ENCODE peak calls at places on chromosome 11, in eight cellular contexts. T is lower lobe of right lung, W is IMR-90, M is K562, A is T-cell, E is GM23338, H is gastroesophageal sphincter, S is upper lobe of left lung. X is an unnamed sample.

GRCh38 chr11:48168815-48169214 is 47.8 kb upstream of the OR4B1 start:
- ATAC-seq in S (no peak), M (no peak), A (no peak), W (no peak), E (no peak), T (no peak), H (no peak), X (no peak)

GRCh38 chr11:104462346-104462745 is 298.4 kb upstream of the PDGFD start:
- ATAC-seq in A (no peak), T (no peak), E (no peak), M (no peak), W (peak; percentile 74), H (no peak), S (no peak), X (no peak)

GRCh38 chr11:113840932-113841664 is 34.3 kb downstream of the USP28 start:
- ATAC-seq in H (no peak), M (no peak), S (no peak), T (no peak), A (no peak), W (no peak), E (no peak), X (no peak)

GRCh38 chr11:19436932-19437331 is 196.2 kb upstream of the E2F8 start:
- ATAC-seq in H (no peak), T (no peak), W (no peak), A (no peak), E (no peak), S (no peak), M (no peak), X (no peak)

GRCh38 chr11:29527391-29527936 is 489.4 kb downstream of the KCNA4 start:
- ATAC-seq in A (no peak), S (peak; percentile 49), E (no peak), M (no peak), T (peak; percentile 90), W (peak; percentile 60), H (no peak), X (peak; percentile 93)

GRCh38 chr11:70785372-70785771 is 387.0 kb downstream of the CTTN start:
- ATAC-seq in S (no peak), W (no peak), A (no peak), H (no peak), T (no peak), E (peak; percentile 38), M (no peak), X (no peak)

GRCh38 chr11:131217313-131218297 is 152.8 kb upstream of the NTM start:
- ATAC-seq in S (no peak), T (no peak), W (peak; percentile 79), M (no peak), A (no peak), H (no peak), E (peak; percentile 91), X (no peak)

GRCh38 chr11:73493838-73494598 is 103.9 kb downstream of the FAM168A start:
- ATAC-seq in A (no peak), E (peak; percentile 92), T (peak; percentile 37), S (no peak), H (no peak), M (no peak), W (peak; percentile 85), X (peak; percentile 98)

X was measured in esophagus mucosa.